ENCODE peak calls at places on chromosome 11, in four cellular contexts. One of them, this sample, is unnamed.
A peak's percentile ranks its signal among the peaks of the same experiment; 100 is the strongest.

GRCh38 chr11:8250981-8251620 is 12.6 kb downstream of the LMO1 start:
- DNase-seq in K562: no peak
- DNase-seq in HEK293T: no peak
- DNase-seq in HepG2: no peak
- DNase-seq in this sample: peak; percentile 5

GRCh38 chr11:120798854-120799253 is 225.0 kb upstream of the TBCEL start:
- DNase-seq in K562: no peak
- DNase-seq in HEK293T: peak; percentile 17
- DNase-seq in HepG2: no peak
- DNase-seq in this sample: no peak

GRCh38 chr11:72229925-72230763 is 5.6 kb downstream of the INPPL1 start:
- DNase-seq in K562: no peak
- DNase-seq in HEK293T: no peak
- DNase-seq in HepG2: no peak
- DNase-seq in this sample: no peak

GRCh38 chr11:87037450-87038234 is at the start of gene TMEM135:
- DNase-seq in K562: peak; percentile 97
- DNase-seq in HEK293T: peak; percentile 92
- DNase-seq in HepG2: peak; percentile 94
- DNase-seq in this sample: peak; percentile 98

GRCh38 chr11:7449841-7450214 is 35.5 kb upstream of the OLFML1 start:
- DNase-seq in K562: no peak
- DNase-seq in HEK293T: no peak
- DNase-seq in HepG2: no peak
- DNase-seq in this sample: no peak

GRCh38 chr11:12175694-12176241 is 65.4 kb downstream of the MICAL2 start:
- DNase-seq in K562: no peak
- DNase-seq in HEK293T: no peak
- DNase-seq in HepG2: no peak
- DNase-seq in this sample: no peak

GRCh38 chr11:27933992-27934829 is 173.7 kb downstream of the KIF18A start:
- DNase-seq in K562: no peak
- DNase-seq in HEK293T: no peak
- DNase-seq in HepG2: no peak
- DNase-seq in this sample: peak; percentile 34

GRCh38 chr11:35458846-35459245 is 39.5 kb upstream of the SLC1A2 start:
- DNase-seq in K562: no peak
- DNase-seq in HEK293T: no peak
- DNase-seq in HepG2: no peak
- DNase-seq in this sample: no peak

GRCh38 chr11:2724114-2724513 is 24.3 kb upstream of the KCNQ1OT1 start:
- DNase-seq in K562: no peak
- DNase-seq in HEK293T: no peak
- DNase-seq in HepG2: no peak
- DNase-seq in this sample: no peak

GRCh38 chr11:75631086-75631694 is 37.6 kb downstream of the MAP6 start:
- DNase-seq in K562: no peak
- DNase-seq in HEK293T: no peak
- DNase-seq in HepG2: no peak
- DNase-seq in this sample: no peak

GRCh38 chr11:1150769-1151365 is 6.9 kb upstream of the MUC5AC start:
- DNase-seq in K562: no peak
- DNase-seq in HEK293T: no peak
- DNase-seq in HepG2: no peak
- DNase-seq in this sample: no peak

GRCh38 chr11:8067929-8068575 is 13.0 kb upstream of the TUB start:
- DNase-seq in K562: no peak
- DNase-seq in HEK293T: no peak
- DNase-seq in HepG2: no peak
- DNase-seq in this sample: no peak

GRCh38 chr11:35742707-35743454 is 80.3 kb downstream of the TRIM44 start:
- DNase-seq in K562: no peak
- DNase-seq in HEK293T: no peak
- DNase-seq in HepG2: no peak
- DNase-seq in this sample: no peak

GRCh38 chr11:14183973-14184372 is 175.0 kb downstream of the RRAS2 start:
- DNase-seq in K562: no peak
- DNase-seq in HEK293T: no peak
- DNase-seq in HepG2: no peak
- DNase-seq in this sample: no peak

GRCh38 chr11:131859811-131860210 is 489.4 kb downstream of the NTM start:
- DNase-seq in K562: no peak
- DNase-seq in HEK293T: no peak
- DNase-seq in HepG2: no peak
- DNase-seq in this sample: no peak

GRCh38 chr11:60994450-60995135 is 23.1 kb downstream of the CD6 start:
- DNase-seq in K562: no peak
- DNase-seq in HEK293T: no peak
- DNase-seq in HepG2: no peak
- DNase-seq in this sample: no peak

GRCh38 chr11:14070866-14071265 is 108.3 kb downstream of the SPON1 start:
- DNase-seq in K562: no peak
- DNase-seq in HEK293T: no peak
- DNase-seq in HepG2: no peak
- DNase-seq in this sample: no peak

GRCh38 chr11:130403967-130404366 is 24.4 kb downstream of the ADAMTS8 start:
- DNase-seq in K562: no peak
- DNase-seq in HEK293T: no peak
- DNase-seq in HepG2: no peak
- DNase-seq in this sample: peak; percentile 47

GRCh38 chr11:73334244-73335203 is 26.4 kb downstream of the ARHGEF17 start:
- DNase-seq in K562: peak; percentile 70
- DNase-seq in HEK293T: no peak
- DNase-seq in HepG2: peak; percentile 45
- DNase-seq in this sample: no peak

GRCh38 chr11:16669799-16670415 is 68.5 kb upstream of the C11orf58 start:
- DNase-seq in K562: no peak
- DNase-seq in HEK293T: no peak
- DNase-seq in HepG2: peak; percentile 54
- DNase-seq in this sample: peak; percentile 41
- TF ChIP-seq ELF4 in K562: no peak
- TF ChIP-seq ELF4 in HEK293T: no peak
- TF ChIP-seq ELF4 in HepG2: no peak
- TF ChIP-seq ELF4 in this sample: no peak

GRCh38 chr11:117177534-117178209 is 871 bp upstream of the SIDT2 start:
- DNase-seq in K562: no peak
- DNase-seq in HEK293T: no peak
- DNase-seq in HepG2: no peak
- DNase-seq in this sample: no peak
- TF ChIP-seq ELF4 in K562: no peak
- TF ChIP-seq ELF4 in HEK293T: no peak
- TF ChIP-seq ELF4 in HepG2: no peak
- TF ChIP-seq ELF4 in this sample: no peak

GRCh38 chr11:48018561-48019229 is 38.3 kb downstream of the PTPRJ start:
- DNase-seq in K562: no peak
- DNase-seq in HEK293T: no peak
- DNase-seq in HepG2: no peak
- DNase-seq in this sample: peak; percentile 40
- TF ChIP-seq ELF4 in K562: no peak
- TF ChIP-seq ELF4 in HEK293T: no peak
- TF ChIP-seq ELF4 in HepG2: no peak
- TF ChIP-seq ELF4 in this sample: no peak

GRCh38 chr11:22920939-22921565 is 60.8 kb upstream of the CCDC179 start:
- DNase-seq in K562: no peak
- DNase-seq in HEK293T: peak; percentile 41
- DNase-seq in HepG2: peak; percentile 37
- DNase-seq in this sample: peak; percentile 21
- TF ChIP-seq ELF4 in K562: no peak
- TF ChIP-seq ELF4 in HEK293T: no peak
- TF ChIP-seq ELF4 in HepG2: no peak
- TF ChIP-seq ELF4 in this sample: no peak

GRCh38 chr11:79227308-79227707 is 213.5 kb downstream of the TENM4 start:
- DNase-seq in K562: no peak
- DNase-seq in HEK293T: no peak
- DNase-seq in HepG2: no peak
- DNase-seq in this sample: no peak
- TF ChIP-seq ELF4 in K562: no peak
- TF ChIP-seq ELF4 in HEK293T: no peak
- TF ChIP-seq ELF4 in HepG2: no peak
- TF ChIP-seq ELF4 in this sample: no peak

This sample was measured in WTC11.